ENCODE peak calls at places on chromosomes 2 and 18, in nine cellular contexts. I is GM23338, S is Panc1, M is esophagus muscularis mucosa, N is transverse colon, P is SK-N-SH, Z is HepG2, F is stomach, H is K562. W is an unnamed sample. For H3K36me3, the result is how much of the 10 kb centered on the place peaks cover.

GRCh38 chr2:68319397-68320117 is at the start of gene CNRIP1:
- DNase-seq in H (peak), N (peak), M (peak), F (peak), Z (no peak), P (peak), S (no peak), I (no peak), W (peak)

GRCh38 chr2:237358721-237359595 is 55.0 kb downstream of the COL6A3 start:
- DNase-seq in N (no peak), M (no peak), H (no peak), S (no peak), F (no peak), I (peak), P (no peak), Z (no peak), W (no peak)

GRCh38 chr2:20187331-20187730 is 37.6 kb downstream of the SDC1 start:
- DNase-seq in Z (no peak), P (no peak), I (no peak), N (no peak), F (no peak), M (no peak), S (no peak), H (no peak), W (no peak)

GRCh38 chr2:134581877-134582546 is 136.8 kb downstream of the TMEM163 start:
- DNase-seq in H (no peak), P (no peak), F (no peak), Z (no peak), N (no peak), S (no peak), I (no peak), M (no peak), W (no peak)

GRCh38 chr2:66813976-66814375 is 379.1 kb downstream of the MEIS1 start:
- DNase-seq in Z (no peak), P (no peak), S (no peak), I (no peak), F (no peak), H (no peak), M (no peak), N (no peak), W (no peak)

GRCh38 chr2:223735659-223736244 is 101.6 kb downstream of the AP1S3 start:
- DNase-seq in I (no peak), S (peak), P (no peak), M (no peak), N (no peak), H (no peak), F (no peak), Z (no peak), W (no peak)

GRCh38 chr2:3618367-3618766 is 23.5 kb downstream of the COLEC11 start:
- DNase-seq in N (no peak), S (no peak), Z (no peak), I (no peak), M (no peak), P (no peak), H (no peak), F (no peak), W (no peak)

GRCh38 chr2:152336854-152337510 is 2.0 kb downstream of the FMNL2 start:
- DNase-seq in P (peak), M (no peak), N (peak), I (peak), F (peak), H (no peak), S (no peak), Z (no peak), W (no peak)

GRCh38 chr2:169141713-169142352 is 72.5 kb downstream of the DHRS9 start:
- DNase-seq in P (peak), S (peak), N (peak), I (peak), H (peak), M (peak), Z (peak), F (peak), W (peak)

GRCh38 chr2:23502096-23502495 is 117.1 kb downstream of the KLHL29 start:
- DNase-seq in Z (no peak), I (peak), N (no peak), F (no peak), M (no peak), S (no peak), H (no peak), P (no peak), W (peak)

GRCh38 chr2:222318026-222318711 is 19.4 kb upstream of the PAX3 start:
- DNase-seq in M (peak), H (no peak), P (peak), N (peak), S (peak), Z (peak), I (peak), F (peak), W (no peak)

GRCh38 chr2:207854484-207855386 is 85.0 kb upstream of the FZD5 start:
- DNase-seq in P (no peak), M (no peak), S (no peak), N (no peak), I (no peak), H (no peak), F (no peak), Z (no peak), W (no peak)

GRCh38 chr18:44725300-44726096 is 44.8 kb downstream of the SETBP1 start:
- DNase-seq in N (peak), S (no peak), H (peak), M (no peak), Z (no peak), F (no peak), P (no peak), I (no peak), W (no peak)

GRCh38 chr2:161422812-161423211 is 6.7 kb downstream of the TBR1 start:
- DNase-seq in M (no peak), P (no peak), H (no peak), N (no peak), S (no peak), Z (no peak), I (peak), F (no peak), W (no peak)

GRCh38 chr2:190499976-190500588 is 34.4 kb downstream of the NEMP2 start:
- DNase-seq in Z (peak), S (no peak), F (no peak), H (no peak), M (no peak), P (no peak), N (no peak), I (peak), W (no peak)

GRCh38 chr2:112686348-112687217 is 34.2 kb upstream of the NT5DC4 start:
- DNase-seq in S (no peak), H (peak), I (no peak), F (no peak), Z (no peak), M (no peak), P (no peak), N (no peak), W (no peak)

GRCh38 chr2:126656311-126657145 is 570 bp downstream of the GYPC start:
- DNase-seq in M (no peak), S (no peak), N (peak), P (no peak), Z (no peak), I (peak), H (peak), F (no peak), W (no peak)

GRCh38 chr2:156001851-156002250 is 330.7 kb downstream of the NR4A2 start:
- DNase-seq in F (no peak), H (no peak), S (no peak), P (no peak), Z (no peak), M (no peak), I (no peak), N (no peak), W (no peak)

GRCh38 chr2:43950383-43951008 is 45.3 kb downstream of the LRPPRC start:
- DNase-seq in S (no peak), Z (peak), N (no peak), M (no peak), P (peak), I (peak), H (no peak), F (no peak), W (no peak)

GRCh38 chr2:226802573-226802972 is 3.0 kb upstream of the IRS1 start:
- DNase-seq in I (peak), H (peak), P (peak), N (no peak), Z (peak), S (no peak), F (no peak), M (no peak), W (no peak)

GRCh38 chr2:203802277-203803045 is 65.1 kb upstream of the CTLA4 start:
- DNase-seq in N (no peak), M (no peak), S (no peak), I (no peak), Z (no peak), F (no peak), H (no peak), P (no peak), W (no peak)

GRCh38 chr2:188132385-188132784 is 159.3 kb upstream of the GULP1 start:
- DNase-seq in F (no peak), N (no peak), H (no peak), S (no peak), I (no peak), P (no peak), M (no peak), Z (no peak), W (no peak)

GRCh38 chr18:62531078-62531477 is 8.3 kb downstream of the ZCCHC2 start:
- DNase-seq in Z (no peak), F (no peak), S (no peak), P (no peak), I (no peak), N (no peak), M (no peak), H (no peak), W (no peak)

GRCh38 chr2:102037681-102038080 is 45.9 kb downstream of the IL1R2 start:
- DNase-seq in S (no peak), M (no peak), F (no peak), Z (no peak), H (no peak), I (no peak), P (no peak), N (no peak), W (no peak)

GRCh38 chr2:178333851-178334250 is 117.1 kb downstream of the PRKRA start:
- DNase-seq in S (no peak), I (no peak), H (no peak), N (no peak), Z (no peak), F (no peak), M (no peak), P (no peak), W (no peak)

GRCh38 chr2:236338495-236339184 is 74.4 kb upstream of the ASB18 start:
- DNase-seq in S (no peak), F (no peak), H (peak), P (no peak), I (peak), N (no peak), M (peak), Z (no peak), W (no peak)

GRCh38 chr2:68667371-68667770 is 24.0 kb downstream of the PROKR1 start:
- DNase-seq in H (no peak), I (no peak), S (no peak), P (no peak), F (no peak), Z (no peak), N (no peak), M (no peak), W (no peak)

GRCh38 chr2:234279646-234280045 is 217.2 kb downstream of the ARL4C start:
- DNase-seq in H (no peak), S (no peak), N (no peak), F (no peak), P (no peak), M (no peak), Z (no peak), I (no peak), W (no peak)

GRCh38 chr2:74959106-74959751 is 786 bp downstream of the POLE4 start:
- DNase-seq in F (no peak), P (no peak), M (no peak), H (no peak), Z (no peak), I (no peak), N (no peak), S (no peak), W (no peak)

DNA sequence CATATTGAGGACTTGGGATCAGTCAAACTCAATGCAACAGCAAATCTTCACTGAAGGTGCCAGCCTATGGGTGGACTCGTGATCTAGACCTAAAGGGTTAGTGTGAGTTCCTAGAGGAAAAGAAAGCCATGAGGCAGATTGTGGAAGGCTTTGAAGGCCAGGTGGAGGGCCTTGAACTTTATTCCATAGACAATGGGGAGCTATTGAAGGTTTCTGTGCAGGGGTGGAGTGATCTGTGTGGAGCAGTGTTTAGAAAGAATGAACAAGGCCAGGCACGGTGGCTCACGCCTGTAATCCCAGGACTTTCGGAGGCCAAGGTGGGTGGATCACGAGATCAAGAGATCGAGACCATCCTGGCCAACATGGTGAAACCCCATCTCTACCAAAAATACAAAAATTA is 61.5 kb downstream of the EPAS1 start:
- DNase-seq in Z (peak), S (no peak), M (no peak), P (no peak), N (no peak), F (no peak), I (no peak), H (no peak), W (no peak)
- H3K36me3 ChIP-seq in Z (half or more), S (under half), M (under half), P (under half), N (under half), F (half or more), I (under half), H (under half), W (under half)

GRCh38 chr2:120574620-120575019 is 161.0 kb upstream of the GLI2 start:
- DNase-seq in F (no peak), N (no peak), Z (no peak), H (no peak), S (no peak), P (no peak), I (no peak), M (no peak), W (no peak)
- TF ChIP-seq CTCF in F (no peak), N (no peak), Z (no peak), H (no peak), S (no peak), P (no peak), I (no peak), M (no peak), W (no peak)

GRCh38 chr2:96305091-96305978 is at the start of gene SNRNP200:
- DNase-seq in H (peak), M (peak), F (peak), I (peak), P (peak), Z (peak), N (peak), S (no peak), W (peak)
- TF ChIP-seq POLR2AphosphoS5 in H (peak), M (peak), F (peak), I (peak), P (peak), Z (peak), N (peak), S (peak), W (peak)

DNA sequence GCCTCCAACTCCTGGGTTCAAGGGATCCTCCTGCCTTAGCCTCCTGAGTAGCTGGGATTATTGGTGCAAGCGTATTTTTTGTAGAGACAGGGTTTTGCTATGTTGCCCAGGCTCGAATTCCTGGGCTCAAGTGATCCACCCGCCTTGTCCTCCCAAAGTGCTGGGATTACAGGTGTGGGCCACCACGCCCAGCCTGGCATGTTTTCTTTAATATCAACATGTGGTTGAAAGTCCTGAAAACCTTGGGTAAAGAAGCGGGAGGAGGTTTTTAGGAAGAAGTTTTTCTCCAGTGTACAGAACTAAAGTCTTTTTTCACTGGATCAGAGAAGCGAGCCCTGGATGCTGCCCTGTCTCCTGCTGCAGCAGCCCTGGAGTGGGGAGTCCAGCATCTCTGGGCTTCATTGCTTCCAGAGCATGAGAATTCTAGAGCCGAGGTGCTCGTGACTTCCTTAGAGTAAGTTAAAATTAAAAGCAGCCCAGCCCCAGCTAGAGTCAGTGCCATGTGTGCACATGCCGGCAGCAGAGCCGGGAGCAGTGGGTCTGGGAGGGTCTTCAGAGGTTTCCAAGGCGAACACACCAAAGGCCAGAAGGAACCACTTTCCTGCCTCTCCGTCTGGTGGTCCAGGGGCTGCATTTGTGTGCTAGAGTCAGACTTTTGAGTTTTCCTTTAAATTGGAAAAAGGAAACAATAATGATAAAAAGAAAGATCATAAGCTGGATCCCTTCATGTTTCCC is 31.2 kb downstream of the ITGB1BP1 start:
- DNase-seq in M (no peak), H (no peak), S (no peak), I (no peak), P (no peak), N (no peak), F (no peak), Z (no peak), W (no peak)
- H3K36me3 ChIP-seq in M (half or more), H (under half), S (under half), I (under half), P (half or more), N (under half), F (half or more), Z (under half), W (under half)

GRCh38 chr18:40415224-40415791 is 1539.7 kb upstream of the PIK3C3 start:
- DNase-seq in M (no peak), F (no peak), N (no peak), S (no peak), H (no peak), Z (no peak), P (no peak), I (peak), W (no peak)
- TF ChIP-seq CTCF in M (no peak), F (no peak), N (no peak), S (no peak), H (no peak), Z (no peak), P (no peak), I (peak), W (no peak)

GRCh38 chr2:69741281-69742169 is at the start of gene ANXA4:
- DNase-seq in M (peak), Z (peak), P (peak), I (peak), N (peak), H (peak), F (peak), S (peak), W (peak)
- TF ChIP-seq POLR2AphosphoS5 in M (peak), Z (peak), P (peak), I (peak), N (peak), H (peak), F (peak), S (peak), W (peak)

GRCh38 chr2:216478151-216478550 is 20.5 kb upstream of the RPL37A start:
- DNase-seq in M (no peak), I (no peak), N (no peak), Z (no peak), F (no peak), P (no peak), S (no peak), H (no peak), W (no peak)

GRCh38 chr2:216478791-216479190 is 19.9 kb upstream of the RPL37A start:
- DNase-seq in Z (no peak), F (no peak), N (no peak), I (no peak), P (no peak), S (no peak), M (no peak), H (no peak), W (no peak)

GRCh38 chr2:216477283-216478035 is 21.2 kb upstream of the RPL37A start:
- DNase-seq in N (no peak), H (no peak), P (no peak), Z (no peak), I (no peak), M (no peak), F (no peak), S (no peak), W (no peak)

GRCh38 chr2:216473187-216473586 is 25.5 kb upstream of the RPL37A start:
- DNase-seq in S (no peak), H (no peak), N (no peak), I (no peak), F (no peak), P (no peak), Z (no peak), M (no peak), W (no peak)

GRCh38 chr2:216474925-216475670 is 23.5 kb upstream of the RPL37A start:
- DNase-seq in Z (no peak), H (no peak), N (no peak), S (no peak), I (no peak), F (no peak), P (no peak), M (no peak), W (no peak)
- H3K36me3 ChIP-seq in Z (under half), H (under half), N (under half), S (under half), I (under half), F (half or more), P (under half), M (half or more), W (under half)

GRCh38 chr2:233118601-233119000 is 58.5 kb downstream of the INPP5D start:
- DNase-seq in P (no peak), Z (no peak), F (no peak), M (no peak), S (no peak), H (no peak), I (no peak), N (no peak), W (no peak)

GRCh38 chr2:233117351-233117750 is 57.2 kb downstream of the INPP5D start:
- DNase-seq in F (no peak), Z (no peak), S (no peak), N (no peak), M (no peak), P (no peak), H (no peak), I (peak), W (no peak)

GRCh38 chr2:233116946-233117345 is 56.8 kb downstream of the INPP5D start:
- DNase-seq in Z (no peak), M (no peak), P (no peak), I (no peak), S (no peak), F (no peak), H (no peak), N (no peak), W (no peak)

GRCh38 chr2:233119123-233119522 is 59.0 kb downstream of the INPP5D start:
- DNase-seq in I (no peak), Z (no peak), S (no peak), M (no peak), P (no peak), N (no peak), H (no peak), F (no peak), W (no peak)

DNA sequence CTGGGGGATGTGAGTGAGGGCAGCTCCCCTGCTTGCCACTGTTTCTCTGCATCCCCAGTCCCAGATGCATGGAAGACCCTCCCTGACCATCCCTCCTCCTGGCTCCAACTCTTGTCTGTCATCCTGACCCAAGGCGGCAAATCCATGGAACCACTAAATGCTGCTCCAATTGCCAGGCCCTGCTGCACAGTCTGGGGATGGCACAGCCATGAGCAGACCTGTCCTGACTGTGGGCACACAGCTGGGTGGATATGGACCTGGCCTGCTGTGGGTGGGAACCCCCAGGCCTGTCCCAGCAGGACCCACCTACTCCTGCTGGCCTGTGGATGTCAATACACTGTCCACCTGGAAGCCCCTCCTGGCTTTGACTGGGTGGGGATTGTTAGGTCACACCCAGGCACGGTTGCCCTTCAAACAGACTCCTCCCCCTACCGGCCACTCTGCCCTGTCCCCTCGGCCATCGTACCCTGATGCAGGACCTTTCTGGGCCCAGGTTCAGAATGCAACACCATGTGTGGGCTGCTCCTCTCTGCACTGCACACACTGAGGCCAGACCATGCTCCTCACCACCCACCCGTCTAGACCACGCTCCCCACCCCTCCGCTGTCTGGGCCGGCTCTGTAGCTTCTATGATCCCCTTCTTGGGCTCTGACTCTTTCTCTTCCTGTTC is 57.8 kb downstream of the INPP5D start:
- DNase-seq in F (no peak), N (no peak), S (no peak), M (no peak), I (no peak), P (no peak), H (no peak), Z (no peak), W (peak)
- TF ChIP-seq CTCF in F (no peak), N (no peak), S (no peak), M (no peak), I (no peak), P (no peak), H (no peak), Z (no peak), W (no peak)

DNA sequence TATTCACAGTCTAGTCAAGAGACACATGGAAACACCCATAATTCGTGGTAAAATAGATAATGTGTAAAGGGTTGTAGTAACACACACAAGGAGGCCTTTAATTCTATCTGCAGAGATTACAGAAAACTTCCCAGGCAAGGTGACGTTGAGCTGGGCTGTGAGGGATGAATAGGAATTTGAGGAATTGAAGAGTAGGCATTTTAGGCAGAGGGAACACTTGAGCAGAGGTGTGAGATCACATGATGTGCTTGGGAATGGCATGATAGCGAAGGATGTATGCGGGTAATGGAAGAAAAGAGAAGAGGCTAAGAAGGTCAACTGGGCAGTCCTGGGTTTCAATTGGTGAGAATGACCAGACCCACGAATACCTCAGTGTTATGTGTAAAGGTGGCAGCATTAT is 20.2 kb downstream of the DRC1 start:
- DNase-seq in M (no peak), H (no peak), Z (no peak), N (no peak), I (no peak), S (no peak), P (no peak), F (no peak), W (no peak)
- TF ChIP-seq POLR2AphosphoS5 in M (no peak), H (no peak), Z (no peak), N (no peak), I (no peak), S (no peak), P (no peak), F (no peak), W (no peak)

W was measured in breast epithelium.